ENCODE peak calls at places on chromosome 6, in seven cellular contexts. U, O, V, F, I, D and Y are unnamed samples.

GRCh38 chr6:6176829-6177228 is 143.6 kb downstream of the F13A1 start:
- DNase-seq in U (no peak), V (no peak), I (no peak), F (no peak), O (no peak), D (no peak), Y (no peak)

GRCh38 chr6:74646461-74646860 is 559.4 kb downstream of the COL12A1 start:
- DNase-seq in I (no peak), F (no peak), U (no peak), V (no peak), D (no peak), O (no peak), Y (no peak)

GRCh38 chr6:28683945-28684538 is 158.4 kb downstream of the GPX5 start:
- DNase-seq in I (no peak), D (no peak), U (peak), O (peak), V (peak), F (peak), Y (peak)

GRCh38 chr6:105359419-105360366 is 43.2 kb downstream of the PREP start:
- DNase-seq in V (peak), D (no peak), F (peak), U (no peak), I (no peak), O (peak), Y (no peak)

GRCh38 chr6:99885051-99885450 is 109.0 kb downstream of the MCHR2 start:
- DNase-seq in F (no peak), V (no peak), I (no peak), O (no peak), U (no peak), D (no peak), Y (no peak)

GRCh38 chr6:51515052-51515402 is 572.4 kb downstream of the PKHD1 start:
- DNase-seq in U (peak), O (no peak), I (no peak), V (no peak), F (no peak), D (no peak), Y (no peak)

GRCh38 chr6:81054011-81054410 is 698.5 kb downstream of the TENT5A start:
- DNase-seq in F (peak), O (no peak), U (no peak), V (no peak), D (no peak), I (no peak), Y (no peak)

GRCh38 chr6:161292145-161292544 is 18.3 kb upstream of the AGPAT4 start:
- DNase-seq in I (no peak), D (no peak), V (no peak), O (no peak), U (no peak), F (no peak), Y (no peak)

GRCh38 chr6:24476631-24477030 is 12.7 kb downstream of the GPLD1 start:
- DNase-seq in I (no peak), F (no peak), D (no peak), O (no peak), V (no peak), U (no peak), Y (no peak)

GRCh38 chr6:134689177-134689576 is 260.7 kb downstream of the ALDH8A1 start:
- DNase-seq in U (peak), I (peak), F (no peak), O (no peak), D (no peak), V (no peak), Y (no peak)

GRCh38 chr6:116557863-116558262 is 4.3 kb downstream of the CALHM4 start:
- DNase-seq in V (peak), F (peak), D (no peak), O (peak), U (peak), I (peak), Y (no peak)

GRCh38 chr6:10722570-10722819 is 375 bp upstream of the TMEM14C start:
- DNase-seq in V (no peak), I (no peak), U (no peak), O (no peak), F (no peak), D (no peak), Y (no peak)

GRCh38 chr6:116154887-116155286 is 29.0 kb upstream of the COL10A1 start:
- DNase-seq in F (no peak), U (no peak), D (no peak), O (no peak), V (no peak), I (no peak), Y (no peak)

GRCh38 chr6:4224082-4224978 is 89.0 kb upstream of the ECI2 start:
- DNase-seq in U (no peak), V (peak), O (peak), F (peak), I (no peak), D (no peak), Y (no peak)

GRCh38 chr6:72824833-72825232 is 203.0 kb downstream of the KCNQ5 start:
- DNase-seq in F (no peak), I (no peak), U (no peak), O (no peak), V (no peak), D (no peak), Y (no peak)

GRCh38 chr6:132285004-132285780 is 116.1 kb downstream of the MOXD1 start:
- DNase-seq in U (no peak), V (no peak), O (no peak), D (no peak), F (no peak), I (no peak), Y (no peak)

GRCh38 chr6:126530777-126531176 is 190.9 kb downstream of the CENPW start:
- DNase-seq in O (no peak), U (no peak), V (no peak), F (no peak), D (no peak), I (no peak), Y (no peak)

GRCh38 chr6:170048615-170049256 is 242.1 kb downstream of the DLL1 start:
- DNase-seq in O (peak), D (no peak), F (peak), V (no peak), U (no peak), I (peak), Y (peak)

GRCh38 chr6:34511923-34512737 is 44.0 kb downstream of the SPDEF start:
- DNase-seq in F (no peak), V (no peak), U (no peak), I (no peak), O (no peak), D (no peak), Y (no peak)

GRCh38 chr6:168088161-168089106 is 9.4 kb upstream of the FRMD1 start:
- DNase-seq in O (peak), I (peak), U (peak), F (peak), V (peak), D (no peak), Y (peak)

GRCh38 chr6:13787146-13787545 is 27.2 kb downstream of the MCUR1 start:
- DNase-seq in D (no peak), I (no peak), U (peak), F (peak), O (peak), V (peak), Y (no peak)

GRCh38 chr6:144216668-144217218 is 66.4 kb downstream of the STX11 start:
- DNase-seq in U (no peak), I (no peak), F (no peak), V (no peak), D (peak), O (no peak), Y (no peak)

GRCh38 chr6:56693246-56693607 is 50.5 kb upstream of the DST start:
- DNase-seq in D (no peak), I (peak), O (peak), F (peak), V (peak), U (no peak), Y (peak)

GRCh38 chr6:35603326-35604202 is 85.2 kb downstream of the FKBP5 start:
- DNase-seq in I (no peak), O (no peak), D (no peak), U (no peak), V (peak), F (peak), Y (no peak)

GRCh38 chr6:144362042-144363018 is 77.2 kb downstream of the UTRN start:
- DNase-seq in I (no peak), F (peak), U (no peak), D (no peak), V (peak), O (peak), Y (no peak)

GRCh38 chr6:27924179-27924578 is 12.0 kb upstream of the OR2B2 start:
- DNase-seq in F (no peak), U (no peak), V (no peak), O (no peak), D (no peak), I (no peak), Y (no peak)

GRCh38 chr6:170080828-170081368 is 210.0 kb downstream of the DLL1 start:
- DNase-seq in U (no peak), D (no peak), I (no peak), V (no peak), O (no peak), F (no peak), Y (peak)

GRCh38 chr6:79506251-79506650 is 31.0 kb downstream of the LCA5 start:
- DNase-seq in D (no peak), F (peak), I (no peak), U (no peak), V (no peak), O (no peak), Y (no peak)

GRCh38 chr6:111481836-111482235 is 1.2 kb downstream of the REV3L start:
- DNase-seq in O (peak), I (no peak), D (no peak), F (no peak), U (peak), V (peak), Y (no peak)